ENCODE peak calls at places on chromosomes 13 and 19, in six cellular contexts. Y, H, L, V, P and A are unnamed samples.

GRCh38 chr19:44903216-44903601 is 2.4 kb upstream of the APOE start:
- DNase-seq in Y (no peak), H (no peak), L (no peak), V (no peak), P (no peak), A (no peak)

GRCh38 chr13:111342716-111343115 is 22.3 kb downstream of the TEX29 start:
- DNase-seq in Y (no peak), H (peak; percentile 2), L (no peak), V (no peak), P (no peak), A (no peak)

GRCh38 chr19:3196064-3196932 is 10.6 kb downstream of the NCLN start:
- DNase-seq in Y (no peak), H (no peak), L (no peak), V (no peak), P (no peak), A (no peak)

GRCh38 chr19:1230585-1231489 is 7.0 kb downstream of the CBARP start:
- DNase-seq in Y (no peak), H (no peak), L (no peak), V (no peak), P (no peak), A (no peak)

GRCh38 chr19:6531956-6532243 is 1.1 kb downstream of the TNFSF9 start:
- DNase-seq in Y (no peak), H (no peak), L (no peak), V (no peak), P (no peak), A (no peak)

GRCh38 chr13:19634129-19634740 is 776 bp downstream of the MPHOSPH8 start:
- DNase-seq in Y (peak; percentile 58), H (peak; percentile 18), L (no peak), V (peak; percentile 43), P (peak; percentile 33), A (no peak)

GRCh38 chr13:43167058-43167457 is 143.7 kb downstream of the DNAJC15 start:
- DNase-seq in Y (no peak), H (no peak), L (no peak), V (no peak), P (no peak), A (no peak)

GRCh38 chr13:22748866-22749586 is 431.8 kb upstream of the SGCG start:
- DNase-seq in Y (peak; percentile 3), H (no peak), L (no peak), V (no peak), P (no peak), A (no peak)

GRCh38 chr19:4781851-4782250 is 9.7 kb upstream of the FEM1A start:
- DNase-seq in Y (no peak), H (no peak), L (no peak), V (no peak), P (no peak), A (no peak)